ENCODE peak calls at places on chromosomes 2 and 18, in ten cellular contexts. I is hypothalamus; A is cardiac fibroblast; J is COR-L47; Q is activated CD4-positive, alpha-beta T cell treated with anti-CD3 and anti-CD28 coated beads for 48 hours; R is HEK293T; X is substantia nigra; H is non-pigmented ciliary epithelial cell; Y is NCI-H345; T is CD4-positive, alpha-beta T cell. Z is an unnamed sample.
A peak's percentile ranks its signal among the peaks of the same experiment; 100 is the strongest.

GRCh38 chr2:174874081-174874480 is 109.8 kb upstream of the CHRNA1 start:
- DNase-seq in I (no peak), A (peak; percentile 49), R (no peak), Y (no peak), Q (no peak), H (no peak), T (no peak), J (no peak), X (no peak), Z (no peak)

GRCh38 chr18:26909599-26910290 is 44.2 kb upstream of the AQP4 start:
- DNase-seq in A (no peak), Q (no peak), T (no peak), X (peak; percentile 21), J (no peak), H (no peak), Y (no peak), I (peak; percentile 22), R (no peak), Z (no peak)

GRCh38 chr2:430280-431040 is 142.6 kb upstream of the ALKAL2 start:
- DNase-seq in Q (no peak), Y (no peak), A (no peak), R (no peak), T (no peak), I (no peak), J (no peak), H (no peak), X (no peak), Z (no peak)

GRCh38 chr18:63963610-63964256 is 6.1 kb upstream of the SERPINB8 start:
- DNase-seq in X (peak; percentile 13), Y (peak; percentile 22), R (peak; percentile 13), Q (peak; percentile 63), T (peak; percentile 45), J (peak; percentile 57), I (no peak), H (no peak), A (peak; percentile 81), Z (peak; percentile 74)

GRCh38 chr2:236971919-236972381 is 113.7 kb upstream of the COPS8 start:
- DNase-seq in T (no peak), H (no peak), X (no peak), Y (no peak), I (no peak), R (no peak), A (no peak), Q (no peak), J (no peak), Z (no peak)

GRCh38 chr2:79887747-79888374 is 375.0 kb downstream of the CTNNA2 start:
- DNase-seq in H (peak; percentile 28), J (no peak), T (no peak), A (peak; percentile 66), X (peak; percentile 9), I (no peak), Y (peak; percentile 60), R (peak; percentile 41), Q (peak; percentile 12), Z (peak; percentile 65)

GRCh38 chr2:196170681-196171247 is 614 bp downstream of the STK17B start:
- DNase-seq in I (no peak), X (no peak), J (no peak), R (peak; percentile 14), A (peak; percentile 43), T (peak; percentile 51), Y (peak; percentile 29), H (no peak), Q (peak; percentile 44), Z (peak; percentile 68)

GRCh38 chr2:29579495-29580178 is 341.7 kb downstream of the ALK start:
- DNase-seq in H (no peak), X (no peak), A (no peak), R (no peak), Q (no peak), T (no peak), I (no peak), J (no peak), Y (no peak), Z (no peak)

GRCh38 chr2:230921806-230922595 is 3.0 kb downstream of the GPR55 start:
- DNase-seq in R (no peak), J (no peak), H (no peak), T (peak; percentile 20), Q (no peak), A (no peak), X (no peak), I (no peak), Y (no peak), Z (no peak)

GRCh38 chr2:132282911-132283310 is 121.2 kb upstream of the ANKRD30BL start:
- DNase-seq in R (no peak), X (no peak), A (no peak), I (no peak), Y (no peak), H (no peak), T (no peak), J (no peak), Q (no peak), Z (no peak)

GRCh38 chr2:41836944-41837343 is 210.9 kb upstream of the PKDCC start:
- DNase-seq in J (no peak), A (peak; percentile 63), I (no peak), T (no peak), H (no peak), X (no peak), R (peak; percentile 32), Q (peak; percentile 25), Y (no peak), Z (peak; percentile 60)

GRCh38 chr2:196275646-196276352 is 104.4 kb upstream of the STK17B start:
- DNase-seq in X (no peak), I (no peak), J (no peak), Y (no peak), R (no peak), H (no peak), Q (no peak), T (no peak), A (no peak), Z (peak; percentile 88)

GRCh38 chr18:11994346-11994707 is 13.0 kb downstream of the IMPA2 start:
- DNase-seq in A (peak; percentile 93), H (no peak), J (no peak), Y (no peak), R (no peak), I (no peak), Q (no peak), X (no peak), T (no peak), Z (peak; percentile 88)

GRCh38 chr2:201441409-201441808 is 9.8 kb downstream of the TRAK2 start:
- DNase-seq in I (no peak), J (no peak), X (no peak), R (no peak), T (no peak), Q (no peak), A (no peak), H (no peak), Y (no peak), Z (no peak)

GRCh38 chr18:14104906-14105748 is 27.1 kb downstream of the ZNF519 start:
- DNase-seq in J (no peak), X (no peak), Y (no peak), H (no peak), R (no peak), I (no peak), T (no peak), Q (no peak), A (no peak), Z (no peak)

GRCh38 chr2:38163006-38163405 is 87.1 kb upstream of the CYP1B1 start:
- DNase-seq in T (no peak), X (no peak), I (no peak), J (no peak), R (no peak), Q (no peak), H (no peak), Y (peak; percentile 2), A (no peak), Z (no peak)

GRCh38 chr18:37564796-37565137 is 831 bp downstream of the CELF4 start:
- DNase-seq in I (peak; percentile 27), R (peak; percentile 89), Q (peak; percentile 12), H (no peak), J (no peak), Y (peak; percentile 45), T (no peak), X (peak; percentile 57), A (peak; percentile 66), Z (peak; percentile 54)

GRCh38 chr2:30113617-30114293 is 33.1 kb upstream of the YPEL5 start:
- DNase-seq in Q (no peak), Y (no peak), J (no peak), T (no peak), X (no peak), H (peak; percentile 83), A (peak; percentile 65), R (no peak), I (no peak), Z (peak; percentile 90)

GRCh38 chr2:6975988-6976387 is 58.8 kb downstream of the RNF144A start:
- DNase-seq in J (no peak), I (no peak), R (no peak), A (no peak), Q (no peak), Y (no peak), X (no peak), H (no peak), T (no peak), Z (peak; percentile 28)

GRCh38 chr2:64311948-64312621 is 141.9 kb upstream of the LGALSL start:
- DNase-seq in R (no peak), Y (no peak), Q (no peak), X (peak; percentile 72), I (peak; percentile 57), T (no peak), A (peak; percentile 97), J (no peak), H (peak; percentile 69), Z (peak; percentile 55)

GRCh38 chr2:200092235-200092634 is 136.9 kb downstream of the MAIP1 start:
- DNase-seq in A (no peak), R (no peak), I (no peak), T (no peak), H (no peak), J (no peak), Y (no peak), X (no peak), Q (no peak), Z (no peak)

GRCh38 chr2:128642316-128642715 is 323.6 kb upstream of the HS6ST1 start:
- DNase-seq in I (no peak), R (no peak), J (no peak), X (no peak), Q (no peak), T (peak; percentile 2), A (no peak), H (no peak), Y (no peak), Z (no peak)

GRCh38 chr2:127953128-127953718 is 67.5 kb upstream of the AMMECR1L start:
- DNase-seq in H (no peak), T (no peak), X (no peak), Y (no peak), A (peak; percentile 62), J (no peak), I (no peak), R (no peak), Q (no peak), Z (no peak)

Z was measured in mesenchymal stem cell.